ENCODE peak calls at places on chromosome 4, in eight cellular contexts. O is mammary epithelial cell, H is GM23248, T is GM12878, Z is fibroblast of lung, W is endothelial cell of umbilical vein, J is GM23338, M is PC-3. U is an unnamed sample.

GRCh38 chr4:79235074-79235473 is 90.8 kb downstream of the NAA11 start:
- DNase-seq in O (no peak), Z (no peak), T (no peak), M (no peak), W (no peak), H (no peak), J (no peak), U (no peak)

GRCh38 chr4:87278335-87278794 is 44.3 kb downstream of the HSD17B13 start:
- DNase-seq in Z (no peak), T (no peak), O (no peak), M (no peak), W (no peak), J (no peak), H (no peak), U (no peak)

GRCh38 chr4:6916587-6917444 is 7.2 kb downstream of the TBC1D14 start:
- DNase-seq in J (no peak), Z (peak; percentile 41), M (no peak), O (peak; percentile 68), W (peak; percentile 20), H (peak; percentile 21), T (no peak), U (no peak)

GRCh38 chr4:183492791-183493221 is 12.1 kb upstream of the ING2 start:
- DNase-seq in M (peak; percentile 79), J (no peak), W (peak; percentile 35), O (peak; percentile 86), T (no peak), Z (peak; percentile 63), H (peak; percentile 89), U (no peak)

GRCh38 chr4:7324651-7325121 is 110.0 kb downstream of the PSAPL1 start:
- DNase-seq in M (no peak), T (no peak), H (no peak), W (no peak), J (peak; percentile 25), Z (no peak), O (no peak), U (no peak)

GRCh38 chr4:42404001-42404400 is 6.7 kb downstream of the SHISA3 start:
- DNase-seq in J (peak; percentile 69), T (no peak), O (no peak), Z (no peak), H (no peak), W (no peak), M (peak; percentile 3), U (no peak)

GRCh38 chr4:8738471-8738931 is 133.1 kb downstream of the HMX1 start:
- DNase-seq in M (no peak), J (no peak), H (no peak), T (no peak), Z (no peak), W (no peak), O (no peak), U (no peak)

GRCh38 chr4:22245294-22245693 is 270.6 kb downstream of the ADGRA3 start:
- DNase-seq in M (peak; percentile 84), W (no peak), O (no peak), H (no peak), J (no peak), T (no peak), Z (no peak), U (no peak)

GRCh38 chr4:86338989-86339388 is 20.9 kb downstream of the MAPK10 start:
- DNase-seq in Z (peak; percentile 95), M (peak; percentile 87), T (no peak), W (peak; percentile 51), O (peak; percentile 76), H (peak; percentile 95), J (no peak), U (no peak)

GRCh38 chr4:102420563-102421221 is 75.4 kb upstream of the SLC39A8 start:
- DNase-seq in M (peak; percentile 60), W (peak; percentile 44), Z (no peak), O (peak; percentile 39), H (peak; percentile 54), J (peak; percentile 7), T (no peak), U (no peak)

GRCh38 chr4:1972414-1972813 is 36.4 kb downstream of the NELFA start:
- DNase-seq in H (no peak), T (no peak), J (no peak), W (no peak), Z (no peak), O (no peak), M (no peak), U (no peak)

GRCh38 chr4:143294310-143294709 is 42.4 kb upstream of the GAB1 start:
- DNase-seq in M (no peak), T (no peak), J (no peak), H (peak; percentile 36), W (no peak), O (no peak), Z (peak; percentile 62), U (no peak)

GRCh38 chr4:8228319-8229250 is 29.5 kb downstream of the SH3TC1 start:
- DNase-seq in O (peak; percentile 95), W (peak; percentile 88), M (peak; percentile 71), H (peak; percentile 90), J (no peak), Z (peak; percentile 87), T (peak; percentile 76), U (peak; percentile 98)

GRCh38 chr4:52606766-52607165 is 52.3 kb downstream of the USP46 start:
- DNase-seq in T (no peak), H (peak; percentile 63), O (no peak), J (no peak), M (no peak), W (no peak), Z (peak; percentile 66), U (no peak)

GRCh38 chr4:154516320-154516719 is 24.7 kb upstream of the DCHS2 start:
- DNase-seq in M (no peak), T (no peak), H (no peak), J (no peak), W (no peak), O (no peak), Z (no peak), U (no peak)

GRCh38 chr4:7485096-7485495 is 50.4 kb upstream of the PSAPL1 start:
- DNase-seq in T (no peak), Z (no peak), W (no peak), H (no peak), M (no peak), O (no peak), J (no peak), U (no peak)

GRCh38 chr4:14383652-14384051 is 618.6 kb upstream of the CPEB2 start:
- DNase-seq in W (no peak), Z (no peak), O (no peak), H (no peak), M (no peak), J (no peak), T (no peak), U (no peak)

GRCh38 chr4:186934255-186934654 is 210.6 kb upstream of the FAT1 start:
- DNase-seq in O (no peak), J (no peak), Z (no peak), W (no peak), H (no peak), M (no peak), T (no peak), U (no peak)

GRCh38 chr4:186935881-186936280 is 212.2 kb upstream of the FAT1 start:
- DNase-seq in M (no peak), J (no peak), O (peak; percentile 40), Z (no peak), H (no peak), T (no peak), W (no peak), U (no peak)

GRCh38 chr4:186932631-186933150 is 209.0 kb upstream of the FAT1 start:
- DNase-seq in H (peak; percentile 76), T (no peak), O (no peak), J (no peak), M (peak; percentile 74), Z (peak; percentile 96), W (peak; percentile 69), U (no peak)

GRCh38 chr4:186936496-186937375 is 213.1 kb upstream of the FAT1 start:
- DNase-seq in J (no peak), T (no peak), O (peak; percentile 79), Z (peak; percentile 85), H (peak; percentile 82), W (peak; percentile 55), M (peak; percentile 79), U (no peak)

DNA sequence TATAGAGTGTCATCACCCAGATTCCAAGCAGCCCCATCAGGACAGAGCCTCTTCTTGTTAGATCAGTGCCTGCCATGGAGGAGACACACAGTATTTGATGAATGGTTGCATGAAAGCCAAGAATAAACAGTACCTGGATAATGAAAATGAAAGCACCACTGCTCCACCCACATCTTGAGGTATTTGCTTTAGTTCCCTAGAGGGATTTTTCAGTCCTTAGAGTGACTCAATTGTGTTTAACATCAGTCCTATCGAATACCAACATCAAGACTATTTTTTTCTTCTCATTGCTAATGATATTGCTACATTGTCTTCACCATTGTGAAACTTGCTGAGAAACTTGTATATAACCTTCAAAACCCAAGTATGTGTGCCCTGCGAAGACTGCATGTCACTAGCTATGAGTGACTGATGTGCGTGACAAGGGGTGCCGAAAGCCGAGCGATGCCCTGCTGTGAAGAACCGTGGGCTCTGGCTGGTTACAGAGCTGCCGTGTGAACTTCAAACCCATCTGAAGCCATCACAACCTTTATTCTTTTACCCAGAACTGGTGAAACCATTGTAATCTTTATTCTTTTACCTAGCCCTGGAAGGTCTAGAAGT is 211.3 kb upstream of the FAT1 start:
- DNase-seq in J (no peak), T (no peak), M (peak; percentile 57), H (no peak), W (no peak), Z (no peak), O (peak; percentile 75), U (no peak)
- H2AFZ ChIP-seq in J (no peak overlapping the region), T (no peak overlapping the region), M (no peak overlapping the region), H (no peak overlapping the region), W (no peak overlapping the region), Z (no peak overlapping the region), O (no peak overlapping the region), U (no peak overlapping the region)

GRCh38 chr4:168569909-168570276 is 73.0 kb downstream of the PALLD start:
- DNase-seq in J (no peak), O (no peak), Z (no peak), T (no peak), M (peak; percentile 44), W (peak; percentile 57), H (peak; percentile 22), U (no peak)
- TF ChIP-seq EZH2 in J (no peak), O (no peak), Z (no peak), T (no peak), M (no peak), W (no peak), H (no peak), U (no peak)

DNA sequence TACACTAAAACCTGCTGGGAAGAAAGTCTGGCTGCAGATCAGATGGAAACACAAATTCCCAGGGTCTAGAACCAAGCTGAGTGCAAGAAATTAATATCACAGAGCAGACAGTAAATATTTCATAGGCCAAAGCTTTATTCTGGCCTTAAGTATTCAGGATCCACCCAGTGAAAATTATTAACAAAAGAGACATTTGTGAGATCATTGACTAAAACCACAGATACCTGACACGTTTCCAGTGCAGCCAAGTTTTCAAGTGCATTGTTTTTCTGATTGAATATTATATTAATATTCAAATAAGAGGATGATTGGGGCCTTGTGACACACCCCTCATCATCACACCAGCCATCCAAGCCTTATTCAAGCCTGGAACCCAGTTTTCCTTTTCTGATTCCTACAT is 10.3 kb downstream of the ELOVL6 start:
- DNase-seq in T (no peak), W (no peak), O (no peak), Z (no peak), J (no peak), M (no peak), H (no peak), U (no peak)
- H3K79me2 ChIP-seq in T (peaks cover 3% of the 10 kb centered on the region), W (peaks cover 7% of the 10 kb centered on the region), O (peaks cover 84% of the 10 kb centered on the region), Z (peaks cover 19% of the 10 kb centered on the region), J (peaks cover 96% of the 10 kb centered on the region), M (no peaks in the 10 kb centered on the region), H (no peaks in the 10 kb centered on the region), U (peaks cover 75% of the 10 kb centered on the region)

DNA sequence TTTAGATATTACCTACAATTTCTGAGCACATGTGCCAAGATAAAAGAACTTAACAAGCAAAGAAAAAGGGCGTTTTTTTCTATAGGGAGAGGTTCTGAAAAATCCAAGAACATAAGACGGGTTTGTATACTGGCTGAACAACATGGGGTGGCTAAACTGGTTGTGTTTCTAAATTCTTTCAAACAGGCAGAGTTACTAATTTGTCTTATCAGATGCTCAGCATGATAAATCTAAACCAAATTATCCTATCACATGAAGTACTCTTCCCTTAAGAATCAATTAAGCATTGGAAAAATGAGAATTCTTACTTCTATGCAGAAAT is 45.4 kb upstream of the PGM2 start:
- DNase-seq in T (no peak), W (no peak), H (no peak), Z (no peak), M (no peak), O (no peak), J (no peak), U (no peak)
- H2AFZ ChIP-seq in T (no peak overlapping the region), W (no peak overlapping the region), H (no peak overlapping the region), Z (no peak overlapping the region), M (no peak overlapping the region), O (no peak overlapping the region), J (no peak overlapping the region), U (peak overlapping the region; percentile 21)